ENCODE peak calls at places on chromosome 18, in five cellular contexts. K is uterus, A is Peyer's patch, F is GM12878, X is ovary. T is an unnamed sample. For H3K4me1, the result is how much of the 10 kb centered on the place peaks cover.

GRCh38 chr18:25321869-25322268 is 30.1 kb downstream of the ZNF521 start:
- DNase-seq in K (no peak), A (no peak), F (no peak), X (no peak), T (no peak)

GRCh38 chr18:37335337-37335736 is 230.3 kb downstream of the CELF4 start:
- DNase-seq in K (no peak), A (no peak), F (no peak), X (no peak), T (no peak)

GRCh38 chr18:37913051-37913450 is 347.5 kb upstream of the CELF4 start:
- DNase-seq in K (no peak), A (no peak), F (no peak), X (no peak), T (no peak)

GRCh38 chr18:34086370-34086769 is 138.3 kb downstream of the NOL4 start:
- DNase-seq in K (no peak), A (no peak), F (no peak), X (no peak), T (no peak)

GRCh38 chr18:5900249-5900648 is 4.9 kb upstream of the TMEM200C start:
- DNase-seq in K (no peak), A (no peak), F (no peak), X (no peak), T (no peak)

GRCh38 chr18:23967321-23968089 is 47.0 kb upstream of the TTC39C start:
- DNase-seq in K (no peak), A (no peak), F (peak), X (no peak), T (no peak)

GRCh38 chr18:65439184-65439583 is 311.6 kb upstream of the CDH7 start:
- DNase-seq in K (no peak), A (no peak), F (no peak), X (no peak), T (no peak)

GRCh38 chr18:73564073-73564472 is 583.6 kb downstream of the FBXO15 start:
- DNase-seq in K (no peak), A (no peak), F (no peak), X (no peak), T (no peak)

GRCh38 chr18:468841-469796 is 31.4 kb downstream of the COLEC12 start:
- DNase-seq in K (no peak), A (no peak), F (no peak), X (no peak), T (no peak)

GRCh38 chr18:26546875-26547301 is 1.5 kb downstream of the KCTD1 start:
- DNase-seq in K (no peak), A (no peak), F (no peak), X (no peak), T (no peak)

GRCh38 chr18:73842795-73843394 is 304.7 kb downstream of the FBXO15 start:
- DNase-seq in K (peak), A (no peak), F (peak), X (no peak), T (no peak)

GRCh38 chr18:59155140-59155539 is 15.5 kb downstream of the SEC11C start:
- DNase-seq in K (no peak), A (no peak), F (no peak), X (no peak), T (no peak)

GRCh38 chr18:6683112-6683876 is 46.2 kb upstream of the ARHGAP28 start:
- DNase-seq in K (no peak), A (no peak), F (no peak), X (peak), T (no peak)

GRCh38 chr18:44744206-44745180 is 63.8 kb downstream of the SETBP1 start:
- DNase-seq in K (no peak), A (no peak), F (no peak), X (no peak), T (no peak)
- H3K4me1 ChIP-seq in K (under half), A (under half), F (under half), X (under half), T (under half)

DNA sequence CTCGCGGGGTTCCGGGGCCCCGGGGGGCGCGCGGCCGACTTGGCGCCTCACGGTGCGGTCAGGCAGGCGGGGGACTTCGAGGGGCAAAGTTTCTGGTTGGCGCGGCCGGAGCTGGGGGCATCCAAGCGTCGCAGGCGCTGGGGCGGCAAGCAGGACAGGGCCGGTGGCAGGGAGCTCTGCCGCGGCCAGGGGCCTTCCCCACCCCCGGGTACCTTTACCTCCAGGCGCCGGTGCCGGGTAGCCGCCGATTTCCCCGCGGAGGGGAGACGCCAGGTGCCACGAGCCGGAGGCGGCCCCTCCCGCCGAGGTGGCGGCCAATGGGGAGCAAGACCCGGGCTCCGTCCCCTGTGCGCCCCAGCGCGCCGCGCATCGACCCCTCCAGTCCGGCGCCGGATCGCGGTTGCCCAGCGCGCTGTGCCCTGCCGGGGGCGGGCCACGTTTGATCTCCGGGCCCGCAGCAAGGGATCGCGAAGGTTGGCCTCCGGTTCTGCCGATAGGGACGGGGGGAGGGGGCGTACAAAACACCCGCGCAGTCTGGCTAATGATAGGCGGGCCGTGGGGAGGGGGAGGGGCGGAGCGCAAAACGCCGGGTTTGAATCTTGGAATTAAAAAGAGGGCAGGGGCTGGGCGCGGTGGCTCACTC is at the start of gene ST8SIA5:
- DNase-seq in K (no peak), A (no peak), F (no peak), X (no peak), T (no peak)
- H3K4me3 ChIP-seq in K (no peak), A (no peak), F (peak), X (no peak), T (no peak)

GRCh38 chr18:48010264-48010663 is 79.8 kb upstream of the SMAD2 start:
- DNase-seq in K (no peak), A (no peak), F (no peak), X (no peak), T (no peak)

GRCh38 chr18:48006415-48007175 is 76.1 kb upstream of the SMAD2 start:
- DNase-seq in K (no peak), A (no peak), F (no peak), X (no peak), T (no peak)

GRCh38 chr18:48007381-48007780 is 76.9 kb upstream of the SMAD2 start:
- DNase-seq in K (no peak), A (no peak), F (no peak), X (no peak), T (no peak)

GRCh38 chr18:48009116-48009825 is 78.8 kb upstream of the SMAD2 start:
- DNase-seq in K (no peak), A (no peak), F (no peak), X (no peak), T (no peak)

DNA sequence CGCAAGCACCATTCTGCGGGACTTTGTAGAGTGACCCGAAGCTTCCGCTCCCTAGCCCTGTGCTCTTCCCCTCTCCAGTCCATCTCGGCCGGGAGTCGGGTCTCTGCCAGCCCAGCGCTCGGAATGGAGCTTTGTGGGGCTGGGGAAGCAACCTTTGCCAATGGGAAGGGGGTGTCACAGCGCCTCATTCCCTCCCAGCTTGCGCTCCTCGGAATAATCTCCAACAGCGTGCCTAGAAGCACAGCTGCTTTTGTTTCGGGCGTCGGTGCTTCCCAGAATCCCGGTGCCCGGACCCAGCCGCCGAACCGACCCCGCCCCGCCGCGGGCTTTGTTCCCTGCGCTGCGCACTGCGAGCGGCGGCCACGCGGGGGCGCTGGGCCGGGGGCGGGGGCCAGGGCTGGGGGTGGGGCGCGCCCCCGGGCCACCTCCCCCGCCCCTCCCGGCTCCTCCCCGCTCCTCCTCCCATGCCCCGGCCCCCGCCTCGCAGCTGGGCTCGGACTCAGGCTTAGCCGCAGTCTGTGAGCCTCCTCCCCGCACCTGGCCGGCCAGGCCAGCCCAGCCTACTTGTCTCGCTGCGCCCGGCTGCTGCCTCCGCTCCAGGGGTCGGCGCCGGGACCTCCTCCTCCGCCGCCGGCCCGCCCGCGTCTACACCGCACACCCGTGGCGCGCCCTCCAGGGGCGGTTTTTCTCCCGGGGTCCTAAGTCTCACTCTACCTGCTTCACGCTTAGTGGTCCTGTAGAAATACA is 77.7 kb upstream of the SMAD2 start:
- DNase-seq in K (peak), A (peak), F (no peak), X (peak), T (no peak)
- TF ChIP-seq POLR2A in K (no peak), A (no peak), F (no peak), X (no peak), T (no peak)

DNA sequence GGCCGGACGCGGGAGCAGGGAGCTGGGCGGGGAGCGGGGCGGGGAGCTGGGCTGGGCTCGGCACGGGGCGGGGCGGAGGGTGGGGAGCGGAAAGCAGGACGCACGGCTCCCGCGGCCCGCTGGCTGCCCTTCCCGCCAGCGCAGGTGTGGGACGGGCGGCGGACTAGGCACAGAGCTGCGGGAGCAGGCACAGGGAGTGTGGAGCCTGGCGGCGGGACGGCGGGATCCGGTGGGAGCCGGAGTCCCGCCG is at the start of gene IMPA2:
- DNase-seq in K (no peak), A (no peak), F (no peak), X (no peak), T (no peak)
- H3K4me1 ChIP-seq in K (under half), A (under half), F (under half), X (under half), T (under half)

GRCh38 chr18:13566941-13567762 is 159.2 kb downstream of the FAM210A start:
- DNase-seq in K (no peak), A (no peak), F (peak), X (no peak), T (no peak)
- H3K4me3 ChIP-seq in K (no peak), A (no peak), F (peak), X (no peak), T (no peak)

DNA sequence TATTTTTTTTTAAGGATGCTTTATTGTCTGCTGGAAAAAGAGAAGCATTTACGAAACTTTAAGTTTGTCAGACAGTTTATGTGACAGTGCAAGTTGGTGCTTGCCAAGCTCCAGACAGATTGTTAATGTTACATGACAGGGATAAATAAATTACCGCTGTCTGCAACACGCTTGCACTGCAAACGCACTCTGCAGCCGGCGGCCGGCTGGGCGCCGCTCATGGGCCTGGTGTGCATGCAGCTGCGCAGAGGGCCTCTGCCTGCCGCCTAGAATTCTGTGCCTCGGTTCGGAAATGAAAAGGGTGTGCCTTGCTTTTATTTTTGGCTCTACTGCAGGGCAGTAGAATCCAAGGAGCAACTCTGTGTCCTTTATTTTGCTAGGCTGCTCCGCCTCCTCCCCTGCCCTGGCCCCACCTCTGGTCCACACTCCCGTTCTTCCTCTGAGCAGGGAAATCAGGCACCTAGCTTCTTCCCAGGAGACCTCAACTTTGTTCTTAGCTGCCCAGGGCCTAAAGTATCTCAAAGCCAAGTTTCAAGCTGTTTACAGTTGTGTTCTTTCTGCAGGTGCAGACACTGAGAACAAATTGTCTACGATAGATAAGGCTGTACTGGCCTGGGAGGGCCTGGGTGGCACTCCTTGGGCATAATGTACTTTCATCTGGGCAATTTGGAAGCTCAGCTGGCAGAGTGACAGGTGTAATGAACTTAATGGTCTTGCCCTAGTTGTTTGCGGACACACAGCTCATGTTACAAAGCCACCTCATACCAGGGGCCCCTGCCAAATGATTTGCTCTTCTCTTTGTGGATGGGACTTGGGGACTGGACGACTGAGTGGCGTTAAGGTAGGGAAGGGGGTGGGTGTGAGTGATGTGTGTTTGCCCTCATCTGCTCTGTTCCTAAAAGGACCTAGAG is 4.1 kb downstream of the LDLRAD4 start:
- DNase-seq in K (peak), A (peak), F (no peak), X (no peak), T (no peak)
- TF ChIP-seq POLR2A in K (no peak), A (no peak), F (no peak), X (no peak), T (no peak)

DNA sequence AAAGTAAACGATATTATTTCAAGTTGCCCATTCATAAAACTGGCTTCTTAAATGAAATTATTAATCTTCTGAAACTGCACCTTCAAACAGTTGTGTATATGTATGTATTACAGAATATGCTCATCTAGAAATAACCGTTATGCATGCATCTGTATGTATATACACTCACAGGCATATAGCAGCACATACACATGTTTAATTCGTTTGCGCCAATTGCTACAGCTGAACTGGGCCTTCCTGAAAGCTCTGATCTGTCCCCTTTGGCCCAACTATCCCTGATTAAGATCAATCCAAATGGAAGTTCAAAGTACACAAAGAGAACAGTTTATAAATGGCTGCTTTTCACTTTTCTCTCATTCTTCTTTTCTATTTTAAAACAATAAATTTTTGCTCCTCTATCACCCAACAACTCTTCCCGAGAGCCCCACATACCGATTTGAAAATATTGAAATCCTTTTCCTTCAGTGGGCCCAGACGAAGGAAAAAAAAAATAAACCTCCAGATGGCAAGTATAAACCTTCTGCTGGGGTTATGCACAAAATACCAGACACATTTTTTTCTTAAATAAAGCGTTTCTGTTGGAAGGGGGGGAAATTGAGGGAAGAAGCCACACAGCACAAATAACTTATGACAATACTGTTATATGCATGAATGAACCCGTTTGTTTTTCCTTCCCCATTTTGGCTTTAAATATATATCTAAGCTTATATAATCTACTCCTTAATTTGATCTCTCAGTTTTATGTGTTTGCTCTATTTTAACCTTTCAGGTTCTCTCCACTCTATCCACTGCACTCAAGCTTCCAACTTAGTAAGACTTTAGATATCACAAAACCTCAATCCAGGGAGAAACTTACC is 267.4 kb downstream of the TCF4 start:
- DNase-seq in K (no peak), A (no peak), F (no peak), X (no peak), T (no peak)
- H3K4me1 ChIP-seq in K (under half), A (under half), F (under half), X (under half), T (under half)

DNA sequence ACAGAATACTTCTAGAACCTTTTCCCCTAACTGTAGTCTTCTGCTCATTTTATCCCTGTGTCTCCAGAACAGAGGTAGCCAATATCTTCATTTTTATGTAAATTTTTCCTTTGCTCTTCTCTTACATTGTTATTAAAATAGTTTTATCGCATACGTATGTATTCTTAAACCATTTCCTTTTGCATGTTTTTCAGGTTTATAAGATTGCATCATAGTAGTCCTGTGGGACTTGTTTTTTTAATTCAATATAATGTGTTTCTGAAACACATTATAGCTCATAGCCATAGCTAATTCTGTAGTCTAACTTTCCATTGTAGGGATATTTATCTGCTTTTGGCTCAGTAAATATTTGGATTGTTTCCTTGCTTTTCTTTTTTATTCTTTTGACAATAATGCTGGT is 484.3 kb downstream of the PTPRM start:
- DNase-seq in K (no peak), A (no peak), F (no peak), X (no peak), T (no peak)
- H3K4me3 ChIP-seq in K (no peak), A (no peak), F (no peak), X (no peak), T (no peak)

T was measured in esophagus squamous epithelium.